ENCODE peak calls at places on chromosomes 16 and 17, in eight cellular contexts. One of them, this sample, is unnamed.
A peak's percentile ranks its signal among the peaks of the same experiment; 100 is the strongest.

GRCh38 chr16:10923650-10924214 is 18.5 kb downstream of the DEXI start:
- DNase-seq in lower leg skin: no peak
- DNase-seq in heart right ventricle: peak; percentile 84
- DNase-seq in fibroblast of lung: no peak
- DNase-seq in lower lobe of right lung: no peak
- DNase-seq in omental fat pad: no peak
- DNase-seq in AG09319: no peak
- DNase-seq in astrocyte of the cerebellum: no peak
- DNase-seq in this sample: peak; percentile 87

GRCh38 chr17:51618485-51618884 is 358.1 kb downstream of the UTP18 start:
- DNase-seq in omental fat pad: no peak
- DNase-seq in astrocyte of the cerebellum: no peak
- DNase-seq in lower lobe of right lung: no peak
- DNase-seq in heart right ventricle: no peak
- DNase-seq in fibroblast of lung: no peak
- DNase-seq in AG09319: no peak
- DNase-seq in lower leg skin: no peak
- DNase-seq in this sample: no peak

GRCh38 chr17:49980703-49981197 is 11.8 kb downstream of the DLX4 start:
- DNase-seq in fibroblast of lung: no peak
- DNase-seq in astrocyte of the cerebellum: no peak
- DNase-seq in lower leg skin: no peak
- DNase-seq in heart right ventricle: no peak
- DNase-seq in AG09319: no peak
- DNase-seq in omental fat pad: no peak
- DNase-seq in lower lobe of right lung: no peak
- DNase-seq in this sample: no peak

GRCh38 chr16:48498761-48499600 is 111.0 kb downstream of the N4BP1 start:
- DNase-seq in fibroblast of lung: peak; percentile 96
- DNase-seq in lower lobe of right lung: no peak
- DNase-seq in heart right ventricle: no peak
- DNase-seq in lower leg skin: peak; percentile 89
- DNase-seq in astrocyte of the cerebellum: no peak
- DNase-seq in AG09319: peak; percentile 58
- DNase-seq in omental fat pad: no peak
- DNase-seq in this sample: no peak

GRCh38 chr16:56603589-56603988 is 4.8 kb upstream of the MT2A start:
- DNase-seq in omental fat pad: no peak
- DNase-seq in astrocyte of the cerebellum: no peak
- DNase-seq in lower leg skin: no peak
- DNase-seq in fibroblast of lung: peak; percentile 47
- DNase-seq in heart right ventricle: peak; percentile 37
- DNase-seq in AG09319: no peak
- DNase-seq in lower lobe of right lung: no peak
- DNase-seq in this sample: peak; percentile 78

GRCh38 chr17:9233271-9233599 is 211.9 kb downstream of the NTN1 start:
- DNase-seq in heart right ventricle: no peak
- DNase-seq in lower leg skin: no peak
- DNase-seq in astrocyte of the cerebellum: no peak
- DNase-seq in AG09319: no peak
- DNase-seq in lower lobe of right lung: peak; percentile 22
- DNase-seq in fibroblast of lung: no peak
- DNase-seq in omental fat pad: no peak
- DNase-seq in this sample: no peak

GRCh38 chr16:23949630-23950290 is 114.0 kb downstream of the PRKCB start:
- DNase-seq in heart right ventricle: peak; percentile 37
- DNase-seq in lower leg skin: peak; percentile 85
- DNase-seq in astrocyte of the cerebellum: no peak
- DNase-seq in omental fat pad: no peak
- DNase-seq in fibroblast of lung: no peak
- DNase-seq in AG09319: no peak
- DNase-seq in lower lobe of right lung: peak; percentile 65
- DNase-seq in this sample: no peak

GRCh38 chr16:53821957-53822625 is 118.1 kb downstream of the FTO start:
- DNase-seq in omental fat pad: no peak
- DNase-seq in fibroblast of lung: peak; percentile 68
- DNase-seq in AG09319: no peak
- DNase-seq in lower lobe of right lung: no peak
- DNase-seq in heart right ventricle: no peak
- DNase-seq in lower leg skin: no peak
- DNase-seq in astrocyte of the cerebellum: peak; percentile 51
- DNase-seq in this sample: no peak

GRCh38 chr16:86430814-86431213 is 79.5 kb upstream of the FOXF1 start:
- DNase-seq in omental fat pad: no peak
- DNase-seq in lower lobe of right lung: no peak
- DNase-seq in fibroblast of lung: no peak
- DNase-seq in lower leg skin: no peak
- DNase-seq in heart right ventricle: no peak
- DNase-seq in astrocyte of the cerebellum: no peak
- DNase-seq in AG09319: no peak
- DNase-seq in this sample: no peak

DNA sequence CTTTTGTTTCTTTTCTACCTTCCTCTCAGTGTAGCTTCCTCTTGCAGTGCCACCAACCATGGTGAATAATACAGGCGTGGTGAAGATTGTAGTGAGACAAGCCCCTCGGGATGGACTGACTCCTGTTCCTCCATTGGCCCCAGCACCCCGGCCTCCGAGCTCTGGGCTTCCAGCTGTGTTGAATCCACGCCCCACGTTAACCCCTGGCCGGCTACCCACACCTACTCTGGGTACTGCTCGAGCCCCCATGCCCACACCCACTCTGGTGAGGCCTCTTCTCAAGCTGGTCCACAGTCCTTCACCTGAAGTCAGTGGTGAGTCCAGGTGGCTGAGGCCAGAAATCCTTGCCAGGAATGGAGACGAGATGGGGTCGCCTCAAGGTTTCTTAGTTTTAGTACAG is 23.9 kb downstream of the SRCAP start:
- DNase-seq in lower lobe of right lung: no peak
- DNase-seq in heart right ventricle: no peak
- DNase-seq in lower leg skin: no peak
- DNase-seq in AG09319: no peak
- DNase-seq in astrocyte of the cerebellum: no peak
- DNase-seq in fibroblast of lung: no peak
- DNase-seq in omental fat pad: no peak
- DNase-seq in this sample: no peak
- TF ChIP-seq CTCF in lower lobe of right lung: no peak
- TF ChIP-seq CTCF in heart right ventricle: no peak
- TF ChIP-seq CTCF in lower leg skin: no peak
- TF ChIP-seq CTCF in AG09319: no peak
- TF ChIP-seq CTCF in astrocyte of the cerebellum: no peak
- TF ChIP-seq CTCF in fibroblast of lung: no peak
- TF ChIP-seq CTCF in omental fat pad: no peak
- TF ChIP-seq CTCF in this sample: no peak

GRCh38 chr16:12719972-12720371 is 83.7 kb downstream of the CPPED1 start:
- DNase-seq in omental fat pad: no peak
- DNase-seq in fibroblast of lung: no peak
- DNase-seq in astrocyte of the cerebellum: no peak
- DNase-seq in lower leg skin: no peak
- DNase-seq in AG09319: no peak
- DNase-seq in lower lobe of right lung: no peak
- DNase-seq in heart right ventricle: no peak
- DNase-seq in this sample: no peak
- TF ChIP-seq CTCF in omental fat pad: no peak
- TF ChIP-seq CTCF in fibroblast of lung: no peak
- TF ChIP-seq CTCF in astrocyte of the cerebellum: no peak
- TF ChIP-seq CTCF in lower leg skin: no peak
- TF ChIP-seq CTCF in AG09319: no peak
- TF ChIP-seq CTCF in lower lobe of right lung: no peak
- TF ChIP-seq CTCF in heart right ventricle: no peak
- TF ChIP-seq CTCF in this sample: no peak

DNA sequence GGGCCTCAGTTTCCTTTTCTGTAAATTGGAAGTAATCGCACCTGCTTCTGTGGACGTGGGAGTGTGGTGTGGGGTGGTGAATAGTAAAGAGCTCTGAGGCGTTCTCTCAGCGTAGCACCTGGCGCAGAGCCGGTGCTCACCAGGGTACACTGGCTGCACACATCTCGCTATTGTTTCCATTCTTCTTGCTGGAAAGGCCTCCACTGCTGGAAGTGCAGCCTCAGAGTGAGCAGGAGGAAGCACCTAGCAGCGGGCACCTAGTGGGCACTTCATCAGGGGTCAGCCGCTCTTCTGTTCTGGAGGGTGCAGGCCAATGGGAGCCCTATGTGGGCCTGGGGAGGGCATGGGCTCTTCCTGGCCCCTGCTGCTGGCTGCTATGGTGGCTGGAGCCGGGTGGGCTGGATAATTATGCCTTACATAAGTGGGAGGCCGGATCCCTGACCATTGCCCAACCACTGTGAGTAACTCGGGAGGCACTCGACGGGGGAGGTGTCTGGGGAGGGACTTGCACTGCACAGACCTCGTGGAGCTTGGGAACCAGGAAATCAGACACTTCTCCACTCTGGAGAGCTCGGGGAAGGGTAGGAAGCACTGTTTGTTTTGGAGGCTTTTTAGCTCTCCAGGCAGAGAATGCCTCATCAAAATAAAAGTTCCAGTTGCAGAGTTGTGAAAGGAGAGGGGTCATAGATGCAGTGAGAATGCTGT is 1.7 kb downstream of the MAP2K3 start:
- DNase-seq in lower lobe of right lung: peak; percentile 95
- DNase-seq in fibroblast of lung: peak; percentile 99
- DNase-seq in AG09319: peak; percentile 95
- DNase-seq in omental fat pad: peak; percentile 87
- DNase-seq in heart right ventricle: peak; percentile 82
- DNase-seq in astrocyte of the cerebellum: peak; percentile 95
- DNase-seq in lower leg skin: peak; percentile 98
- DNase-seq in this sample: peak; percentile 98
- TF ChIP-seq CTCF in lower lobe of right lung: no peak
- TF ChIP-seq CTCF in fibroblast of lung: no peak
- TF ChIP-seq CTCF in AG09319: no peak
- TF ChIP-seq CTCF in omental fat pad: no peak
- TF ChIP-seq CTCF in heart right ventricle: no peak
- TF ChIP-seq CTCF in astrocyte of the cerebellum: no peak
- TF ChIP-seq CTCF in lower leg skin: no peak
- TF ChIP-seq CTCF in this sample: no peak

GRCh38 chr16:88974080-88974479 is 2.9 kb downstream of the CBFA2T3 start:
- DNase-seq in heart right ventricle: no peak
- DNase-seq in omental fat pad: no peak
- DNase-seq in AG09319: no peak
- DNase-seq in astrocyte of the cerebellum: no peak
- DNase-seq in lower leg skin: no peak
- DNase-seq in lower lobe of right lung: no peak
- DNase-seq in fibroblast of lung: no peak
- DNase-seq in this sample: no peak
- TF ChIP-seq CTCF in heart right ventricle: no peak
- TF ChIP-seq CTCF in omental fat pad: no peak
- TF ChIP-seq CTCF in AG09319: no peak
- TF ChIP-seq CTCF in astrocyte of the cerebellum: no peak
- TF ChIP-seq CTCF in lower leg skin: no peak
- TF ChIP-seq CTCF in lower lobe of right lung: no peak
- TF ChIP-seq CTCF in fibroblast of lung: no peak
- TF ChIP-seq CTCF in this sample: no peak

DNA sequence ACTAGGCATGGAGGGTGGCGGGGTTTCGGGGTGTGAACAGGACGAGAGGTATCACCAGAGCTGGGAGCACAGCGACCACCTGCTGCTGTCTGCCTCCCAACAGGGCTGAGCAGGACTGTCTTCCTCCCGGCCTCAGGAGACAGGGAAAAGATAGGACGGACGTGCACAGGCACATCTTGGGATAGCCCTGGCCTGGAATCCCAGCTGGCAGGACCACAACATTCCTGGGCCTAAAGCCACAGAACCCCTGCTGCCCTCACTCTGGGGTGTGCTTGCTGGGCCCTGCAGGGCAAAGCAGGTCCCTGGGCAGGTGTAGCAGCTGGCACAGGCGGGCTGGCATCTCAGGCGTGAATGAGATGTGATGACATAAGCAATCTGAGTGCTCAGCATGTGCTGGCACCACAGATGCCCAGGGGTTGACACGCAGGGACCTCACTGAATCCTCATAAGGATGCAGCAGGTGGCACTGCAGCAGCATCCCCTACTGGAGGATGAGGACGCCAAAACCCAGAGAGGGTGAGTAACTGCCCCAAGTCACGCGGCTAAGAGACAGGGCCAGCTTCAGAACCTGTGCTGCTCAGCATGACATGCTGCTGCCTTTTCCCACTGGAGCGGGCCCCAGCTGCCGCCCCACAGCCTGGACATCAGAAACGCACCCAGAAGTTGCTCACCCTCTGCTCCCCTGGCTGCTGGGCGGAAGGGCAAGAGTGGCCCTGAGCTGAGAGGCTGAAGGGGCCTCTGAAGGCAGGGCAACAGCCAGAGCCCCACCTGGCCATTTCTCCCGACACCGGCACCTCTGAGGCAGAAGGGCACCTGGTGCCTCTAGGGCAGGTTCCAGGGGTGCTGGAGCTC is 7.1 kb downstream of the CORO7 start:
- DNase-seq in heart right ventricle: no peak
- DNase-seq in astrocyte of the cerebellum: no peak
- DNase-seq in fibroblast of lung: no peak
- DNase-seq in AG09319: no peak
- DNase-seq in omental fat pad: no peak
- DNase-seq in lower lobe of right lung: peak; percentile 32
- DNase-seq in lower leg skin: no peak
- DNase-seq in this sample: no peak
- TF ChIP-seq CTCF in heart right ventricle: no peak
- TF ChIP-seq CTCF in astrocyte of the cerebellum: peak; percentile 23
- TF ChIP-seq CTCF in fibroblast of lung: peak; percentile 11
- TF ChIP-seq CTCF in AG09319: no peak
- TF ChIP-seq CTCF in omental fat pad: no peak
- TF ChIP-seq CTCF in lower lobe of right lung: no peak
- TF ChIP-seq CTCF in lower leg skin: no peak
- TF ChIP-seq CTCF in this sample: no peak

DNA sequence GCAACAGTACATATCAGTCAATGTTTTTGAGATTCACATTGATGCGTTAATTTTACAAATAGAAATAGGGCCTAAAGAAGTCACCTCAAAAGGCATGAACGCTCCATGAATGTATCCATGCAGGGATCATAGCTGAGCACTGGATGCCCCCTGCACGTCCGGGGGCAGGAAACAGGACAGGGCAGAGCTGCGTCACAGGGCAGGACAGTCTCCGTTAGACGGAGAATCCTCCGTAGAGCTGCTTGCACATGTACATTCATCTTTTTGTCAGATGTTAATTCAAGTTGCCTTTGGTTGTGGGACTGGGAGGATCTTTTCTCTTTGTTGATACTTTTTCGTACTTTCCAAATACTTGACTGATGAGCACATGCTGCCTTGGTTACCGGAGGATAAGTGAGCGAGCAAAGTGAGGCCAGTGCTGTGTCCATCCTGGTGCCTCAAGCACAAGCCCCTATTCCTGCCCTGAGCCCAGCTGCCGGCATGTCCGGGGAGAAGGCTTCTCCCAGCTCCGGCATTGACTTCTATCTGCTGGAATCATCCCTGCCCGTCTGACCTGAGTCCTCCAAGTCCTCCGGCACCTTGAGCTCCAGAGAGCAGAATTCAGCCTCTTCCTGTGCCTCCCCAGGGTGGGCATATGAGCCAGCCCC is 15.0 kb downstream of the GAA start:
- DNase-seq in heart right ventricle: no peak
- DNase-seq in astrocyte of the cerebellum: no peak
- DNase-seq in fibroblast of lung: peak; percentile 23
- DNase-seq in lower leg skin: peak; percentile 78
- DNase-seq in AG09319: no peak
- DNase-seq in omental fat pad: no peak
- DNase-seq in lower lobe of right lung: no peak
- DNase-seq in this sample: no peak
- TF ChIP-seq CTCF in heart right ventricle: no peak
- TF ChIP-seq CTCF in astrocyte of the cerebellum: no peak
- TF ChIP-seq CTCF in fibroblast of lung: no peak
- TF ChIP-seq CTCF in lower leg skin: no peak
- TF ChIP-seq CTCF in AG09319: no peak
- TF ChIP-seq CTCF in omental fat pad: no peak
- TF ChIP-seq CTCF in lower lobe of right lung: no peak
- TF ChIP-seq CTCF in this sample: no peak

This sample was measured in gastrocnemius medialis.